ENCODE peak calls at places on chromosome 1, in nine cellular contexts. F, C, J, H, Y, A, U, L and R are unnamed samples.

GRCh38 chr1:77282187-77282865 is 507 bp downstream of the AK5 start:
- DNase-seq in U (peak), C (peak), A (peak), J (peak), Y (peak), H (peak), F (peak), L (no peak), R (peak)

GRCh38 chr1:36925251-36925650 is 109.1 kb downstream of the GRIK3 start:
- DNase-seq in C (no peak), H (no peak), F (no peak), U (no peak), J (no peak), L (no peak), A (no peak), Y (no peak), R (no peak)

GRCh38 chr1:22197644-22198043 is 54.7 kb upstream of the WNT4 start:
- DNase-seq in J (no peak), A (peak), F (no peak), Y (no peak), U (no peak), C (no peak), L (no peak), H (no peak), R (no peak)

GRCh38 chr1:93021539-93022134 is 57.4 kb upstream of the MTF2 start:
- DNase-seq in A (no peak), H (no peak), F (no peak), U (peak), J (no peak), L (no peak), C (peak), Y (peak), R (peak)

GRCh38 chr1:41661428-41662060 is 177.1 kb upstream of the EDN2 start:
- DNase-seq in L (no peak), U (peak), J (no peak), F (no peak), H (no peak), A (no peak), Y (no peak), C (peak), R (peak)

GRCh38 chr1:153877112-153877511 is 45.7 kb downstream of the GATAD2B start:
- DNase-seq in L (no peak), C (no peak), F (no peak), A (no peak), U (no peak), H (no peak), J (no peak), Y (no peak), R (no peak)

GRCh38 chr1:200053091-200053490 is 25.6 kb downstream of the NR5A2 start:
- DNase-seq in U (no peak), F (no peak), A (no peak), C (no peak), Y (no peak), H (no peak), L (no peak), J (no peak), R (no peak)

GRCh38 chr1:16199700-16200099 is 12.8 kb downstream of the ARHGEF19 start:
- DNase-seq in J (no peak), Y (no peak), C (no peak), U (no peak), F (no peak), L (no peak), A (no peak), H (no peak), R (no peak)

GRCh38 chr1:154808909-154809262 is 61.2 kb downstream of the KCNN3 start:
- DNase-seq in C (no peak), A (no peak), L (no peak), J (peak), U (no peak), F (no peak), Y (no peak), H (no peak), R (no peak)

GRCh38 chr1:230167419-230167852 is 100.4 kb downstream of the GALNT2 start:
- DNase-seq in J (peak), Y (peak), C (no peak), U (peak), L (no peak), H (no peak), F (peak), A (no peak), R (peak)

GRCh38 chr1:100134872-100135271 is 1.9 kb downstream of the TRMT13 start:
- DNase-seq in U (no peak), J (no peak), C (no peak), A (no peak), Y (no peak), F (no peak), L (no peak), H (no peak), R (peak)

GRCh38 chr1:36151845-36152203 is 2.5 kb upstream of the TRAPPC3 start:
- DNase-seq in H (peak), Y (no peak), C (no peak), L (peak), J (no peak), U (peak), F (peak), A (no peak), R (peak)

GRCh38 chr1:62327360-62328051 is 8.3 kb upstream of the KANK4 start:
- DNase-seq in L (no peak), U (no peak), Y (no peak), C (no peak), F (no peak), A (no peak), H (no peak), J (peak), R (no peak)

GRCh38 chr1:47985001-47985400 is 12.2 kb downstream of the TRABD2B start:
- DNase-seq in L (no peak), H (no peak), C (no peak), J (no peak), F (no peak), A (no peak), U (no peak), Y (no peak), R (no peak)

GRCh38 chr1:147539122-147539575 is 2.2 kb upstream of the BCL9 start:
- DNase-seq in A (no peak), F (no peak), Y (peak), H (no peak), J (peak), U (peak), L (no peak), C (no peak), R (no peak)

GRCh38 chr1:71526824-71527223 is 446.0 kb upstream of the ZRANB2 start:
- DNase-seq in A (no peak), Y (no peak), J (no peak), H (no peak), F (no peak), C (no peak), U (no peak), L (no peak), R (no peak)

GRCh38 chr1:231460614-231461013 is 38.5 kb upstream of the EGLN1 start:
- DNase-seq in U (no peak), C (no peak), H (peak), A (no peak), L (peak), F (peak), Y (no peak), J (no peak), R (no peak)

GRCh38 chr1:3409737-3410434 is 44.6 kb upstream of the ARHGEF16 start:
- DNase-seq in J (peak), H (no peak), L (no peak), Y (peak), U (peak), A (peak), C (peak), F (no peak), R (peak)

GRCh38 chr1:153768316-153769126 is 6.7 kb upstream of the SLC27A3 start:
- DNase-seq in A (peak), F (no peak), U (no peak), J (no peak), H (no peak), Y (no peak), L (no peak), C (no peak), R (no peak)

GRCh38 chr1:230642263-230642959 is at the start of gene COG2:
- DNase-seq in H (peak), C (peak), J (peak), A (peak), L (peak), Y (peak), U (peak), F (peak), R (peak)

GRCh38 chr1:154237880-154238506 is 17.2 kb downstream of the UBAP2L start:
- DNase-seq in C (no peak), F (no peak), A (no peak), J (no peak), H (no peak), Y (no peak), L (no peak), U (no peak), R (no peak)